ENCODE peak calls at places on chromosomes 5 and 9, in seven cellular contexts. M, D, E, J, U, A and P are unnamed samples.

GRCh38 chr5:144292029-144292428 is 121.4 kb downstream of the KCTD16 start:
- DNase-seq in M (no peak), D (no peak), E (no peak), J (no peak), U (no peak), A (no peak), P (no peak)

GRCh38 chr5:135133698-135134515 is 99.9 kb upstream of the PITX1 start:
- DNase-seq in M (no peak), D (no peak), E (no peak), J (no peak), U (no peak), A (no peak), P (no peak)

GRCh38 chr9:68780735-68781134 is 75.7 kb downstream of the PIP5K1B start:
- DNase-seq in M (no peak), D (no peak), E (no peak), J (peak), U (no peak), A (no peak), P (peak)

GRCh38 chr9:75906531-75906930 is 16.1 kb downstream of the PCSK5 start:
- DNase-seq in M (no peak), D (no peak), E (no peak), J (no peak), U (no peak), A (no peak), P (no peak)

GRCh38 chr9:131840751-131841702 is 101.2 kb upstream of the RAPGEF1 start:
- DNase-seq in M (no peak), D (no peak), E (no peak), J (no peak), U (no peak), A (no peak), P (no peak)

GRCh38 chr5:41788800-41789395 is 81.3 kb downstream of the OXCT1 start:
- DNase-seq in M (no peak), D (no peak), E (no peak), J (no peak), U (no peak), A (no peak), P (peak)

GRCh38 chr5:17990168-17990567 is 355.9 kb downstream of the TAF11L14 start:
- DNase-seq in M (no peak), D (no peak), E (no peak), J (no peak), U (no peak), A (no peak), P (no peak)

GRCh38 chr9:36316049-36316448 is 57.8 kb upstream of the GNE start:
- DNase-seq in M (no peak), D (no peak), E (no peak), J (no peak), U (no peak), A (no peak), P (no peak)

GRCh38 chr9:130140701-130141100 is 31.5 kb upstream of the NCS1 start:
- DNase-seq in M (no peak), D (peak), E (no peak), J (no peak), U (no peak), A (no peak), P (no peak)

GRCh38 chr5:148897842-148898241 is 71.4 kb downstream of the ADRB2 start:
- DNase-seq in M (no peak), D (no peak), E (no peak), J (no peak), U (no peak), A (no peak), P (no peak)

GRCh38 chr5:124797665-124798087 is 51.2 kb upstream of the ZNF608 start:
- DNase-seq in M (no peak), D (no peak), E (no peak), J (no peak), U (no peak), A (no peak), P (no peak)

GRCh38 chr9:1453636-1454035 is 403.5 kb downstream of the DMRT2 start:
- DNase-seq in M (no peak), D (no peak), E (no peak), J (no peak), U (no peak), A (no peak), P (no peak)

GRCh38 chr5:140737486-140737885 is 37.2 kb downstream of the ZMAT2 start:
- DNase-seq in M (no peak), D (no peak), E (no peak), J (no peak), U (no peak), A (no peak), P (no peak)

GRCh38 chr5:45162974-45163373 is 354.2 kb downstream of the MRPS30 start:
- DNase-seq in M (no peak), D (no peak), E (no peak), J (no peak), U (no peak), A (no peak), P (no peak)

GRCh38 chr9:114906922-114907571 is 23.3 kb downstream of the TNFSF8 start:
- DNase-seq in M (no peak), D (no peak), E (peak), J (no peak), U (no peak), A (no peak), P (peak)